ENCODE peak calls at places on chromosomes 16 and 17, in five cellular contexts. B is psoas muscle, Z is colonic mucosa, Q is uterus, J is neural progenitor cell. E is an unnamed sample.

GRCh38 chr17:17783121-17783824 is 53.5 kb downstream of the SREBF1 start:
- DNase-seq in B (peak; percentile 76), Z (peak; percentile 78), Q (peak; percentile 76), J (peak; percentile 88), E (peak; percentile 77)

GRCh38 chr17:78266231-78266631 is 34.8 kb downstream of the TMEM235 start:
- DNase-seq in B (no peak), Z (peak; percentile 56), Q (no peak), J (no peak), E (no peak)

GRCh38 chr16:85349413-85350145 is 237.3 kb upstream of the CIBAR2 start:
- DNase-seq in B (no peak), Z (no peak), Q (no peak), J (no peak), E (no peak)

GRCh38 chr16:61879306-61879705 is 156.9 kb downstream of the CDH8 start:
- DNase-seq in B (no peak), Z (no peak), Q (no peak), J (no peak), E (no peak)

GRCh38 chr17:20206068-20206467 is 196.9 kb downstream of the SPECC1 start:
- DNase-seq in B (no peak), Z (no peak), Q (no peak), J (no peak), E (no peak)

GRCh38 chr16:57593021-57593420 is 35.4 kb upstream of the ADGRG1 start:
- DNase-seq in B (no peak), Z (no peak), Q (no peak), J (no peak), E (no peak)

GRCh38 chr17:72587773-72588511 is 467.1 kb downstream of the SOX9 start:
- DNase-seq in B (no peak), Z (peak; percentile 59), Q (no peak), J (no peak), E (no peak)

GRCh38 chr17:29642171-29642611 is 19.5 kb upstream of the CORO6 start:
- DNase-seq in B (no peak), Z (no peak), Q (no peak), J (peak; percentile 2), E (no peak)

GRCh38 chr16:31877876-31878642 is 4.5 kb downstream of the ZNF267 start:
- DNase-seq in B (no peak), Z (no peak), Q (no peak), J (no peak), E (no peak)

GRCh38 chr17:50274142-50274944 is at the start of gene TMEM92:
- DNase-seq in B (no peak), Z (peak; percentile 91), Q (peak; percentile 58), J (peak; percentile 90), E (peak; percentile 67)

GRCh38 chr17:79622201-79622601 is 11.3 kb upstream of the RBFOX3 start:
- DNase-seq in B (no peak), Z (no peak), Q (peak; percentile 4), J (no peak), E (no peak)

GRCh38 chr17:77320046-77320445 is 179.3 kb downstream of the SEC14L1 start:
- DNase-seq in B (peak; percentile 56), Z (no peak), Q (peak; percentile 68), J (no peak), E (peak; percentile 49)

GRCh38 chr17:56742601-56743000 is 91.1 kb downstream of the C17orf67 start:
- DNase-seq in B (no peak), Z (no peak), Q (no peak), J (no peak), E (no peak)

GRCh38 chr17:80884811-80885210 is 106.8 kb upstream of the CHMP6 start:
- DNase-seq in B (no peak), Z (no peak), Q (no peak), J (no peak), E (peak; percentile 28)

GRCh38 chr16:85386467-85387170 is 226.5 kb upstream of the GSE1 start:
- DNase-seq in B (no peak), Z (peak; percentile 14), Q (no peak), J (no peak), E (peak; percentile 14)

GRCh38 chr16:70804153-70804728 is 3.3 kb upstream of the VAC14 start:
- DNase-seq in B (no peak), Z (no peak), Q (no peak), J (no peak), E (no peak)

GRCh38 chr17:78673395-78673794 is 96.2 kb upstream of the DNAH17 start:
- DNase-seq in B (no peak), Z (no peak), Q (no peak), J (no peak), E (no peak)

GRCh38 chr17:65177901-65178300 is 40.7 kb downstream of the RGS9 start:
- DNase-seq in B (no peak), Z (no peak), Q (no peak), J (no peak), E (no peak)

GRCh38 chr16:11484691-11485258 is 101.9 kb downstream of the LITAF start:
- DNase-seq in B (no peak), Z (no peak), Q (no peak), J (no peak), E (no peak)

GRCh38 chr17:57201481-57201880 is 54.8 kb upstream of the MSI2 start:
- DNase-seq in B (no peak), Z (no peak), Q (no peak), J (no peak), E (no peak)

GRCh38 chr16:14024300-14024699 is 46.8 kb upstream of the MRTFB start:
- DNase-seq in B (no peak), Z (no peak), Q (no peak), J (no peak), E (no peak)

GRCh38 chr16:4323845-4324478 is 8.1 kb downstream of the GLIS2 start:
- DNase-seq in B (peak; percentile 63), Z (peak; percentile 51), Q (peak; percentile 77), J (peak; percentile 74), E (peak; percentile 84)

GRCh38 chr16:85528528-85529387 is 84.4 kb upstream of the GSE1 start:
- DNase-seq in B (no peak), Z (no peak), Q (no peak), J (no peak), E (no peak)

DNA sequence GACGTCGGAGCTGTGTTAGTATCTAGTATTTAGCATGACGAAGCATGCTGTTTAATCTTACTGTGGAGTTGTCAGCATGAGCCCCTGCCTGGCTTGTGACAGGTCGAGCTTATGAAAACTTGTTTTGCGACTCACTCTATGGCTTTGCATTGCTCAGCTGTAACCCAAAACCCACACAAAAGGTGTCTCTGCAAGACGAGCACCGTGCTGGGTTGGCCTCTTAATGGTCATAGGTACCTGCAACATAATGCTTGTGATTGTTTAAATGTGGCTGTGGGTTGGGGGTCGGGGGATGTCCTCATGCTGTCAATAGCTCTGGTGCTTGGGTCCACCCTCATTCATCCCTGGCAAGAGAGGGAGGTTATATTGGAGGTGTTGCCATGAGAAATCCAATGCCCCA is 5.4 kb downstream of the NTN1 start:
- DNase-seq in B (no peak), Z (no peak), Q (no peak), J (no peak), E (no peak)
- H3K27me3 ChIP-seq in B (no peaks in the 10 kb centered on the region), Z (peaks cover 30% of the 10 kb centered on the region), Q (no peaks in the 10 kb centered on the region), J (peaks cover 70% of the 10 kb centered on the region), E (no peaks in the 10 kb centered on the region)

GRCh38 chr16:2820836-2821482 is 3.9 kb downstream of the PRSS21 start:
- DNase-seq in B (no peak), Z (no peak), Q (no peak), J (no peak), E (no peak)
- H3K27me3 ChIP-seq in B (no peaks in the 10 kb centered on the region), Z (no peaks in the 10 kb centered on the region), Q (no peaks in the 10 kb centered on the region), J (no peaks in the 10 kb centered on the region), E (no peaks in the 10 kb centered on the region)

GRCh38 chr16:1259760-1260068 is 3.8 kb downstream of the TPSD1 start:
- DNase-seq in B (no peak), Z (no peak), Q (no peak), J (no peak), E (no peak)
- H3K27me3 ChIP-seq in B (no peaks in the 10 kb centered on the region), Z (peaks cover 37% of the 10 kb centered on the region), Q (peaks cover 13% of the 10 kb centered on the region), J (peaks cover 37% of the 10 kb centered on the region), E (no peaks in the 10 kb centered on the region)

DNA sequence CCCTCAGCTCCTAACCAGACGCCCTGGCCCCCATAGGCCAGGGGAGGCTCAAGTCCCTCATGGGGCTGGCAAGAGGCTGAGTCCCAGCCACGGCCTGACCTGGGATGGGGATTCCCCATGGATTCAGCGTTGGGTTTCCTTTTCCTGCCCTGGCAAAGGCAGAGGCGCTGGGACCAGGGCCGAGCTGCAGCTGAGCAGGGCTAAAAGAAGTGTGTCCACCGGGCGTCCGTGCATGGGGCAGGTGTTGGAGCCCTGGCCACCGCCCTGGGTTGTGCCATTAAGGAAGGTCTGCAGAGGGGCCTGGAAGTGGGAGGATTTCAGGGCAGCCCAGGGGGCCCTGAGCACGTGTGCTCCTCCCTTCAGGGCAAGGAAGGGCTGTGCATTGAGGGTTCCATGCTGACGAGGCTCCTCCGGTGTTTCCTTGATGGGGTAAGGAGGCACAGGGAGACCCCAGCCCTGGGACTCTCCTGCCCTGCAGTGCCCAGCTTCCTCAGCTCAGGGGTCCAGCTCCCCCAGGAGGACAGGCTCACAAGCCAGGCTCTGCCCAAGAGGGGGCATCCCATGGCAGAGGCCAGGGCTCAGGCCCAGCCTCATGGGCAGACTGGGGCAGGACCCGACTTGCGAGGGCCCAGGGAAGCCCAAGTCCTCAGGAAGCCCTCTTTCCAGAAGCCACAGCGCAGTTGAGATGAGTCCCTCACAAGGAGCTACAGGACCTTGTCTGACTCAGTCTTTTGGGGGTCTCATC is 10.1 kb downstream of the TBC1D26 start:
- DNase-seq in B (no peak), Z (no peak), Q (no peak), J (no peak), E (no peak)
- H3K27me3 ChIP-seq in B (no peaks in the 10 kb centered on the region), Z (no peaks in the 10 kb centered on the region), Q (no peaks in the 10 kb centered on the region), J (no peaks in the 10 kb centered on the region), E (no peaks in the 10 kb centered on the region)

GRCh38 chr16:67425046-67425445 is 5.9 kb upstream of the HSD11B2 start:
- DNase-seq in B (no peak), Z (no peak), Q (no peak), J (no peak), E (no peak)
- H3K27me3 ChIP-seq in B (no peaks in the 10 kb centered on the region), Z (no peaks in the 10 kb centered on the region), Q (no peaks in the 10 kb centered on the region), J (peaks cover 19% of the 10 kb centered on the region), E (no peaks in the 10 kb centered on the region)

GRCh38 chr17:1908699-1909309 is 79.0 kb downstream of the RPA1 start:
- DNase-seq in B (peak; percentile 37), Z (peak; percentile 59), Q (peak; percentile 55), J (peak; percentile 87), E (peak; percentile 69)
- H3K27me3 ChIP-seq in B (no peaks in the 10 kb centered on the region), Z (peaks cover 51% of the 10 kb centered on the region), Q (peaks cover 18% of the 10 kb centered on the region), J (peaks cover 81% of the 10 kb centered on the region), E (no peaks in the 10 kb centered on the region)

GRCh38 chr17:43952724-43953666 is 745 bp downstream of the PYY start:
- DNase-seq in B (no peak), Z (no peak), Q (no peak), J (peak; percentile 93), E (no peak)
- H3K27me3 ChIP-seq in B (no peaks in the 10 kb centered on the region), Z (peaks cover 32% of the 10 kb centered on the region), Q (peaks cover 35% of the 10 kb centered on the region), J (peaks cover 62% of the 10 kb centered on the region), E (no peaks in the 10 kb centered on the region)

GRCh38 chr16:1260101-1260670 is 4.3 kb downstream of the TPSD1 start:
- DNase-seq in B (no peak), Z (no peak), Q (no peak), J (no peak), E (no peak)
- H3K27me3 ChIP-seq in B (no peaks in the 10 kb centered on the region), Z (peaks cover 37% of the 10 kb centered on the region), Q (peaks cover 13% of the 10 kb centered on the region), J (peaks cover 37% of the 10 kb centered on the region), E (no peaks in the 10 kb centered on the region)